ENCODE peak calls at places on chromosomes 11 and 22, in six cellular contexts. C is gastrocnemius medialis, I is KBM-7, Q is NB4, X is cardiac fibroblast, Z is head of caudate nucleus. R is an unnamed sample.

GRCh38 chr11:125638315-125638714 is 13.4 kb downstream of the CHEK1 start:
- DNase-seq in Q (no peak), X (no peak), C (no peak), I (no peak), Z (no peak), R (no peak)

GRCh38 chr11:32016111-32016510 is 74.8 kb upstream of the RCN1 start:
- DNase-seq in C (no peak), X (no peak), Z (no peak), Q (no peak), I (no peak), R (no peak)

GRCh38 chr22:36236338-36237319 is 2.7 kb downstream of the APOL2 start:
- DNase-seq in X (no peak), Z (no peak), I (no peak), C (no peak), Q (no peak), R (no peak)

GRCh38 chr11:76368497-76368896 is 12.4 kb downstream of the THAP12 start:
- DNase-seq in Q (no peak), X (no peak), Z (no peak), C (no peak), I (no peak), R (no peak)

GRCh38 chr11:35141538-35141937 is 2.6 kb downstream of the CD44 start:
- DNase-seq in X (no peak), Q (peak; percentile 88), I (peak; percentile 87), Z (peak; percentile 57), C (peak; percentile 34), R (no peak)

GRCh38 chr11:65440831-65441499 is 18.4 kb downstream of the NEAT1 start:
- DNase-seq in Z (no peak), X (peak; percentile 49), Q (no peak), I (peak; percentile 64), C (no peak), R (no peak)

GRCh38 chr11:62012451-62013265 is 45.2 kb upstream of the FTH1 start:
- DNase-seq in C (no peak), Q (no peak), X (peak; percentile 75), Z (no peak), I (no peak), R (peak; percentile 23)

GRCh38 chr11:77127969-77128691 is at the start of gene MYO7A:
- DNase-seq in I (no peak), C (no peak), X (no peak), Z (peak; percentile 89), Q (no peak), R (peak; percentile 63)